ENCODE peak calls at places on chromosomes 4 and X, in five cellular contexts. O is GM03348, N is Calu3, H is esophagus squamous epithelium, Q is M059J. E is an unnamed sample.

GRCh38 chr4:3316146-3316545 is 23.3 kb downstream of the RGS12 start:
- DNase-seq in O (no peak), N (no peak), H (no peak), Q (no peak), E (no peak)

GRCh38 chr4:87409420-87409939 is 12.9 kb upstream of the NUDT9 start:
- DNase-seq in O (no peak), N (no peak), H (no peak), Q (no peak), E (no peak)

GRCh38 chrX:55336176-55336575 is 71.5 kb upstream of the PAGE3 start:
- DNase-seq in O (no peak), N (no peak), H (no peak), Q (no peak), E (no peak)

GRCh38 chrX:9786839-9787635 is 808 bp downstream of the SHROOM2 start:
- DNase-seq in O (no peak), N (peak), H (no peak), Q (no peak), E (no peak)

GRCh38 chr4:177596035-177596434 is 153.8 kb upstream of the AGA start:
- DNase-seq in O (peak), N (peak), H (no peak), Q (peak), E (peak)

GRCh38 chr4:119729815-119730643 is 101.4 kb upstream of the PDE5A start:
- DNase-seq in O (peak), N (peak), H (no peak), Q (peak), E (no peak)

GRCh38 chr4:147732516-147733193 is 767 bp downstream of the ARHGAP10 start:
- DNase-seq in O (peak), N (peak), H (no peak), Q (peak), E (no peak)

GRCh38 chr4:55297346-55297745 is 48.7 kb upstream of the SRD5A3 start:
- DNase-seq in O (no peak), N (peak), H (no peak), Q (no peak), E (no peak)

GRCh38 chr4:104491396-104491821 is 3.3 kb downstream of the CXXC4 start:
- DNase-seq in O (peak), N (peak), H (no peak), Q (peak), E (no peak)

GRCh38 chr4:74428278-74428677 is 16.7 kb upstream of the AREG start:
- DNase-seq in O (no peak), N (no peak), H (no peak), Q (no peak), E (no peak)

GRCh38 chrX:12770440-12770839 is 20.8 kb upstream of the PRPS2 start:
- DNase-seq in O (peak), N (no peak), H (no peak), Q (peak), E (no peak)

GRCh38 chr4:138567696-138568095 is 325.5 kb upstream of the SLC7A11 start:
- DNase-seq in O (peak), N (no peak), H (no peak), Q (no peak), E (no peak)

GRCh38 chr4:86333236-86333635 is 26.6 kb downstream of the MAPK10 start:
- DNase-seq in O (no peak), N (no peak), H (no peak), Q (no peak), E (no peak)

GRCh38 chrX:2523911-2524310 is 23.1 kb upstream of the DHRSX start:
- DNase-seq in O (no peak), N (no peak), H (no peak), Q (no peak), E (no peak)

GRCh38 chr4:38242822-38243384 is 282.7 kb downstream of the PTTG2 start:
- DNase-seq in O (no peak), N (no peak), H (no peak), Q (no peak), E (no peak)

GRCh38 chr4:38782452-38783108 is at the start of gene TLR10:
- DNase-seq in O (peak), N (peak), H (peak), Q (peak), E (no peak)

GRCh38 chr4:27397886-27398285 is 537.2 kb downstream of the STIM2 start:
- DNase-seq in O (peak), N (no peak), H (no peak), Q (peak), E (no peak)

GRCh38 chrX:132740316-132741123 is 217.9 kb downstream of the HS6ST2 start:
- DNase-seq in O (peak), N (no peak), H (no peak), Q (no peak), E (no peak)

GRCh38 chrX:13829995-13830394 is 13.1 kb upstream of the GPM6B start:
- DNase-seq in O (no peak), N (no peak), H (no peak), Q (no peak), E (no peak)

GRCh38 chr4:6772223-6772928 is 10.2 kb upstream of the KIAA0232 start:
- DNase-seq in O (peak), N (no peak), H (no peak), Q (peak), E (no peak)